ENCODE peak calls at places on chromosomes 4 and X, in five cellular contexts. One of them, this sample, is unnamed.

GRCh38 chr4:7823416-7823824 is 116.2 kb downstream of the AFAP1 start:
- DNase-seq in tibial nerve: peak
- DNase-seq in fibroblast of lung: no peak
- DNase-seq in kidney epithelial cell: no peak
- DNase-seq in cardiac muscle cell: no peak
- DNase-seq in this sample: no peak

GRCh38 chrX:109886122-109886761 is 116.7 kb upstream of the TMEM164 start:
- DNase-seq in kidney epithelial cell: no peak
- DNase-seq in fibroblast of lung: peak
- DNase-seq in tibial nerve: no peak
- DNase-seq in cardiac muscle cell: peak
- DNase-seq in this sample: no peak

GRCh38 chrX:12901486-12901885 is 4.9 kb upstream of the TLR8 start:
- DNase-seq in kidney epithelial cell: no peak
- DNase-seq in tibial nerve: peak
- DNase-seq in cardiac muscle cell: peak
- DNase-seq in fibroblast of lung: peak
- DNase-seq in this sample: peak

GRCh38 chr4:174690665-174691064 is 138.4 kb downstream of the GLRA3 start:
- DNase-seq in cardiac muscle cell: no peak
- DNase-seq in fibroblast of lung: no peak
- DNase-seq in tibial nerve: no peak
- DNase-seq in kidney epithelial cell: no peak
- DNase-seq in this sample: no peak

GRCh38 chr4:163556169-163556568 is 61.7 kb downstream of the TMA16 start:
- DNase-seq in tibial nerve: no peak
- DNase-seq in cardiac muscle cell: peak
- DNase-seq in kidney epithelial cell: no peak
- DNase-seq in fibroblast of lung: no peak
- DNase-seq in this sample: no peak

GRCh38 chr4:15895517-15895916 is 43.0 kb downstream of the FGFBP1 start:
- DNase-seq in fibroblast of lung: peak
- DNase-seq in tibial nerve: no peak
- DNase-seq in cardiac muscle cell: no peak
- DNase-seq in kidney epithelial cell: no peak
- DNase-seq in this sample: no peak

GRCh38 chr4:102625232-102625930 is 124.2 kb downstream of the NFKB1 start:
- DNase-seq in cardiac muscle cell: peak
- DNase-seq in tibial nerve: no peak
- DNase-seq in fibroblast of lung: no peak
- DNase-seq in kidney epithelial cell: no peak
- DNase-seq in this sample: peak

GRCh38 chr4:146004730-146005129 is 66.1 kb upstream of the ZNF827 start:
- DNase-seq in kidney epithelial cell: no peak
- DNase-seq in cardiac muscle cell: no peak
- DNase-seq in fibroblast of lung: no peak
- DNase-seq in tibial nerve: no peak
- DNase-seq in this sample: no peak

GRCh38 chr4:168634276-168634802 is 137.5 kb downstream of the PALLD start:
- DNase-seq in kidney epithelial cell: peak
- DNase-seq in fibroblast of lung: peak
- DNase-seq in cardiac muscle cell: no peak
- DNase-seq in tibial nerve: no peak
- DNase-seq in this sample: no peak

GRCh38 chr4:77145806-77146425 is 11.1 kb upstream of the CCNG2 start:
- DNase-seq in cardiac muscle cell: no peak
- DNase-seq in tibial nerve: no peak
- DNase-seq in kidney epithelial cell: no peak
- DNase-seq in fibroblast of lung: no peak
- DNase-seq in this sample: no peak

GRCh38 chr4:6092131-6092530 is 73.9 kb upstream of the C4orf50 start:
- DNase-seq in kidney epithelial cell: no peak
- DNase-seq in tibial nerve: no peak
- DNase-seq in fibroblast of lung: no peak
- DNase-seq in cardiac muscle cell: no peak
- DNase-seq in this sample: no peak

GRCh38 chr4:1317177-1318045 is 27.7 kb downstream of the MAEA start:
- DNase-seq in kidney epithelial cell: no peak
- DNase-seq in cardiac muscle cell: no peak
- DNase-seq in fibroblast of lung: no peak
- DNase-seq in tibial nerve: no peak
- DNase-seq in this sample: no peak

GRCh38 chrX:153744210-153745066 is 19.6 kb upstream of the PLXNB3 start:
- DNase-seq in fibroblast of lung: no peak
- DNase-seq in cardiac muscle cell: peak
- DNase-seq in kidney epithelial cell: no peak
- DNase-seq in tibial nerve: no peak
- DNase-seq in this sample: no peak

GRCh38 chr4:142265536-142265935 is 580.6 kb downstream of the INPP4B start:
- DNase-seq in tibial nerve: no peak
- DNase-seq in cardiac muscle cell: no peak
- DNase-seq in fibroblast of lung: peak
- DNase-seq in kidney epithelial cell: no peak
- DNase-seq in this sample: no peak

GRCh38 chr4:161457311-161457710 is 706.5 kb downstream of the FSTL5 start:
- DNase-seq in cardiac muscle cell: no peak
- DNase-seq in fibroblast of lung: peak
- DNase-seq in kidney epithelial cell: no peak
- DNase-seq in tibial nerve: no peak
- DNase-seq in this sample: no peak

GRCh38 chr4:88177981-88178632 is 19.7 kb upstream of the ABCG2 start:
- DNase-seq in fibroblast of lung: peak
- DNase-seq in cardiac muscle cell: peak
- DNase-seq in kidney epithelial cell: peak
- DNase-seq in tibial nerve: no peak
- DNase-seq in this sample: no peak

GRCh38 chr4:7458477-7458876 is 23.7 kb upstream of the PSAPL1 start:
- DNase-seq in cardiac muscle cell: no peak
- DNase-seq in fibroblast of lung: no peak
- DNase-seq in kidney epithelial cell: no peak
- DNase-seq in tibial nerve: no peak
- DNase-seq in this sample: no peak

GRCh38 chr4:8916251-8916913 is 44.7 kb upstream of the HMX1 start:
- DNase-seq in kidney epithelial cell: no peak
- DNase-seq in cardiac muscle cell: no peak
- DNase-seq in tibial nerve: no peak
- DNase-seq in fibroblast of lung: no peak
- DNase-seq in this sample: peak

GRCh38 chrX:104659037-104659744 is 93.2 kb downstream of the IL1RAPL2 start:
- DNase-seq in cardiac muscle cell: peak
- DNase-seq in kidney epithelial cell: no peak
- DNase-seq in fibroblast of lung: peak
- DNase-seq in tibial nerve: no peak
- DNase-seq in this sample: no peak

GRCh38 chr4:114249561-114250356 is 270.3 kb upstream of the ARSJ start:
- DNase-seq in cardiac muscle cell: no peak
- DNase-seq in tibial nerve: no peak
- DNase-seq in kidney epithelial cell: no peak
- DNase-seq in fibroblast of lung: peak
- DNase-seq in this sample: no peak

GRCh38 chr4:23866450-23866849 is 23.4 kb downstream of the PPARGC1A start:
- DNase-seq in fibroblast of lung: no peak
- DNase-seq in cardiac muscle cell: peak
- DNase-seq in kidney epithelial cell: no peak
- DNase-seq in tibial nerve: no peak
- DNase-seq in this sample: no peak

GRCh38 chrX:56805399-56805798 is 76.4 kb downstream of the NBDY start:
- DNase-seq in kidney epithelial cell: no peak
- DNase-seq in cardiac muscle cell: no peak
- DNase-seq in fibroblast of lung: no peak
- DNase-seq in tibial nerve: no peak
- DNase-seq in this sample: no peak

GRCh38 chrX:103211012-103211715 is 3.7 kb upstream of the BEX4 start:
- DNase-seq in kidney epithelial cell: no peak
- DNase-seq in cardiac muscle cell: peak
- DNase-seq in fibroblast of lung: peak
- DNase-seq in tibial nerve: no peak
- DNase-seq in this sample: no peak

GRCh38 chr4:6887591-6888371 is 21.8 kb upstream of the TBC1D14 start:
- DNase-seq in cardiac muscle cell: peak
- DNase-seq in tibial nerve: no peak
- DNase-seq in fibroblast of lung: no peak
- DNase-seq in kidney epithelial cell: no peak
- DNase-seq in this sample: no peak

GRCh38 chr4:144280688-144281087 is 140.2 kb upstream of the GYPA start:
- DNase-seq in tibial nerve: no peak
- DNase-seq in cardiac muscle cell: no peak
- DNase-seq in kidney epithelial cell: no peak
- DNase-seq in fibroblast of lung: no peak
- DNase-seq in this sample: no peak

DNA sequence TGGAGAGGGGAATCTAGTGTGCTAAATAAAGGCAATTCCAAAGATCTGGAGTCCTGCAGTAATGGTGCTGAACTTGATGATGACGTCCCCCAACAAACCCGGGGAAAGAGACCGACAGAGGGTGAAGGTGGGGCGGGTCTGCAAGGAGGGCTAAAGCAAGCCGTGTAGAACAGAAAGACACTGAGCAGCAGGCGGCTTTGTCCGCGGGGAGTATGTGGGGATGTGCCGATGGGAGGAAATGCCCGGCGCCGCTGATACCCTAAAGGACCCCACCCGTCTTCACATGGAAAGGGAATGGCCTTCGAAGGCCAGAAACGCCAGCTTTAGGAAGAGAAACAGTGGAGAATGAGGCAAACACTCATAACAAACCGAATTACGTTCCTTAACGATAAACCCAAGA is 528.9 kb downstream of the ZNF674 start:
- DNase-seq in cardiac muscle cell: no peak
- DNase-seq in tibial nerve: no peak
- DNase-seq in fibroblast of lung: no peak
- DNase-seq in kidney epithelial cell: no peak
- DNase-seq in this sample: no peak
- TF ChIP-seq CTCF in cardiac muscle cell: no peak
- TF ChIP-seq CTCF in tibial nerve: no peak
- TF ChIP-seq CTCF in fibroblast of lung: no peak
- TF ChIP-seq CTCF in kidney epithelial cell: no peak
- TF ChIP-seq CTCF in this sample: no peak

GRCh38 chrX:40155617-40156471 is 58.1 kb upstream of the BCOR start:
- DNase-seq in tibial nerve: no peak
- DNase-seq in kidney epithelial cell: no peak
- DNase-seq in fibroblast of lung: no peak
- DNase-seq in cardiac muscle cell: no peak
- DNase-seq in this sample: no peak
- TF ChIP-seq CTCF in tibial nerve: no peak
- TF ChIP-seq CTCF in kidney epithelial cell: no peak
- TF ChIP-seq CTCF in fibroblast of lung: no peak
- TF ChIP-seq CTCF in cardiac muscle cell: no peak
- TF ChIP-seq CTCF in this sample: no peak

GRCh38 chr4:140993350-140993749 is 139.9 kb downstream of the RNF150 start:
- DNase-seq in cardiac muscle cell: no peak
- DNase-seq in fibroblast of lung: no peak
- DNase-seq in kidney epithelial cell: no peak
- DNase-seq in tibial nerve: no peak
- DNase-seq in this sample: no peak
- TF ChIP-seq CTCF in cardiac muscle cell: no peak
- TF ChIP-seq CTCF in fibroblast of lung: no peak
- TF ChIP-seq CTCF in kidney epithelial cell: no peak
- TF ChIP-seq CTCF in tibial nerve: no peak
- TF ChIP-seq CTCF in this sample: no peak

GRCh38 chrX:149950681-149951080 is 12.4 kb upstream of the EOLA2 start:
- DNase-seq in kidney epithelial cell: no peak
- DNase-seq in fibroblast of lung: peak
- DNase-seq in tibial nerve: no peak
- DNase-seq in cardiac muscle cell: peak
- DNase-seq in this sample: no peak
- TF ChIP-seq CTCF in kidney epithelial cell: peak
- TF ChIP-seq CTCF in fibroblast of lung: peak
- TF ChIP-seq CTCF in tibial nerve: peak
- TF ChIP-seq CTCF in cardiac muscle cell: peak
- TF ChIP-seq CTCF in this sample: no peak